ENCODE peak calls at places on chromosomes 3 and 15, in nine cellular contexts. H is activated CD8-positive, alpha-beta T cell treated with anti-CD3 and anti-CD28 coated beads, Interleukin-2, amount 10 ng/mL, durations not matched to agents 7 days and 5 days; E is ELR; Z is EL; A is naive thymus-derived CD8-positive, alpha-beta T cell; Y is B cell; K is putamen; M is G401; X is AG10803. D is an unnamed sample.

GRCh38 chr3:95289295-95289694 is 1226.4 kb downstream of the NSUN3 start:
- DNase-seq in Z (no peak), A (no peak), Y (no peak), H (no peak), E (no peak), K (no peak), M (no peak), X (no peak), D (no peak)

GRCh38 chr3:53109190-53109589 is 21.0 kb downstream of the RFT1 start:
- DNase-seq in E (peak), H (peak), K (no peak), Y (no peak), A (no peak), M (no peak), X (peak), Z (peak), D (no peak)

GRCh38 chr3:53382106-53382505 is 34.8 kb upstream of the DCP1A start:
- DNase-seq in Y (no peak), H (no peak), M (no peak), K (no peak), X (no peak), A (no peak), Z (peak), E (peak), D (no peak)

GRCh38 chr3:154786724-154787123 is 293.4 kb upstream of the MME start:
- DNase-seq in E (no peak), Z (peak), M (no peak), Y (no peak), K (no peak), X (no peak), A (no peak), H (no peak), D (no peak)

GRCh38 chr3:20316238-20316637 is 130.2 kb upstream of the SGO1 start:
- DNase-seq in A (no peak), Z (peak), E (no peak), K (peak), H (no peak), X (no peak), M (peak), Y (no peak), D (no peak)

GRCh38 chr3:195711813-195712534 is 8.8 kb upstream of the MUC20 start:
- DNase-seq in Z (no peak), X (no peak), A (no peak), K (no peak), Y (no peak), M (no peak), H (no peak), E (no peak), D (no peak)

GRCh38 chr3:186075489-186075888 is 33.4 kb downstream of the ETV5 start:
- DNase-seq in H (no peak), X (no peak), A (no peak), M (no peak), E (no peak), Y (no peak), Z (peak), K (no peak), D (no peak)

GRCh38 chr3:78091478-78092119 is 1051.7 kb downstream of the ROBO2 start:
- DNase-seq in Z (no peak), K (no peak), H (no peak), M (no peak), X (no peak), Y (no peak), A (no peak), E (no peak), D (no peak)

GRCh38 chr3:110378481-110378880 is 693.1 kb upstream of the NECTIN3 start:
- DNase-seq in M (no peak), X (peak), Z (peak), K (no peak), E (peak), A (no peak), H (no peak), Y (no peak), D (no peak)

GRCh38 chr3:53813876-53814275 is 32.3 kb downstream of the CHDH start:
- DNase-seq in A (no peak), Y (no peak), H (no peak), Z (no peak), E (no peak), X (no peak), K (no peak), M (no peak), D (no peak)

GRCh38 chr15:40846846-40847224 is 3.0 kb downstream of the SPINT1 start:
- DNase-seq in A (no peak), K (no peak), E (peak), Z (no peak), H (no peak), Y (no peak), M (no peak), X (no peak), D (no peak)

GRCh38 chr3:159186581-159186980 is 384.7 kb downstream of the MFSD1 start:
- DNase-seq in A (no peak), X (no peak), M (no peak), H (no peak), Z (no peak), Y (no peak), K (no peak), E (no peak), D (no peak)

GRCh38 chr3:4906107-4906621 is 73.1 kb upstream of the BHLHE40 start:
- DNase-seq in M (no peak), K (no peak), A (no peak), E (peak), X (no peak), Z (peak), H (no peak), Y (no peak), D (no peak)

GRCh38 chr3:143897558-143898305 is 49.5 kb upstream of the SLC9A9 start:
- DNase-seq in H (no peak), M (no peak), E (peak), Z (peak), Y (no peak), A (no peak), X (peak), K (no peak), D (no peak)

D was measured in germinal center.